ENCODE peak calls at places on chromosome 17, in seven cellular contexts. K is heart right ventricle, C is psoas muscle, I is EL, J is astrocyte of the hippocampus, R is endodermal cell, N is G401. A is an unnamed sample.

GRCh38 chr17:50107790-50108414 is 12.8 kb downstream of the PDK2 start:
- DNase-seq in K (no peak), C (no peak), I (peak; percentile 75), J (no peak), R (no peak), N (peak; percentile 1), A (no peak)

GRCh38 chr17:4365628-4366311 is 705 bp downstream of the UBE2G1 start:
- DNase-seq in K (peak; percentile 32), C (peak; percentile 74), I (no peak), J (peak; percentile 59), R (peak; percentile 89), N (no peak), A (peak; percentile 16)

GRCh38 chr17:16888413-16889087 is 83.4 kb downstream of the TNFRSF13B start:
- DNase-seq in K (no peak), C (no peak), I (peak; percentile 18), J (no peak), R (no peak), N (no peak), A (no peak)

GRCh38 chr17:60170835-60171752 is 21.3 kb downstream of the CA4 start:
- DNase-seq in K (no peak), C (no peak), I (no peak), J (no peak), R (peak; percentile 68), N (peak; percentile 73), A (no peak)

GRCh38 chr17:71163121-71163812 is 957.6 kb upstream of the SOX9 start:
- DNase-seq in K (no peak), C (no peak), I (no peak), J (peak; percentile 89), R (no peak), N (no peak), A (peak; percentile 72)

GRCh38 chr17:68289473-68289872 is 1.5 kb downstream of the SLC16A6 start:
- DNase-seq in K (no peak), C (no peak), I (no peak), J (no peak), R (no peak), N (peak; percentile 45), A (no peak)

GRCh38 chr17:76154292-76154691 is 13.2 kb upstream of the FOXJ1 start:
- DNase-seq in K (no peak), C (no peak), I (no peak), J (no peak), R (no peak), N (no peak), A (no peak)

GRCh38 chr17:66684716-66685115 is 150.2 kb upstream of the CACNG5 start:
- DNase-seq in K (no peak), C (no peak), I (no peak), J (no peak), R (peak; percentile 10), N (no peak), A (no peak)

GRCh38 chr17:7840441-7840840 is 6.4 kb downstream of the KDM6B start:
- DNase-seq in K (no peak), C (no peak), I (no peak), J (no peak), R (no peak), N (peak; percentile 5), A (no peak)

GRCh38 chr17:75681289-75681688 is 14.2 kb downstream of the SAP30BP start:
- DNase-seq in K (no peak), C (no peak), I (peak; percentile 77), J (peak; percentile 58), R (no peak), N (no peak), A (peak; percentile 60)

GRCh38 chr17:4583206-4583605 is 1.1 kb upstream of the SMTNL2 start:
- DNase-seq in K (no peak), C (peak; percentile 32), I (no peak), J (no peak), R (no peak), N (no peak), A (no peak)

GRCh38 chr17:62712011-62712615 is 84.6 kb downstream of the MRC2 start:
- DNase-seq in K (no peak), C (no peak), I (no peak), J (no peak), R (peak; percentile 43), N (no peak), A (no peak)

GRCh38 chr17:42842286-42842685 is 2.1 kb upstream of the AOC2 start:
- DNase-seq in K (no peak), C (no peak), I (no peak), J (no peak), R (no peak), N (no peak), A (no peak)

GRCh38 chr17:29158515-29159275 is 21.5 kb downstream of the MYO18A start:
- DNase-seq in K (no peak), C (peak; percentile 44), I (peak; percentile 90), J (peak; percentile 94), R (peak; percentile 53), N (peak; percentile 65), A (peak; percentile 78)

GRCh38 chr17:38567350-38567749 is 38.4 kb downstream of the SRCIN1 start:
- DNase-seq in K (no peak), C (no peak), I (no peak), J (no peak), R (no peak), N (no peak), A (no peak)

GRCh38 chr17:42698736-42699414 is 16.5 kb downstream of the CNTNAP1 start:
- DNase-seq in K (peak; percentile 70), C (peak; percentile 64), I (peak; percentile 89), J (peak; percentile 69), R (peak; percentile 49), N (no peak), A (peak; percentile 63)

GRCh38 chr17:40122944-40123810 is 1.4 kb downstream of the MSL1 start:
- DNase-seq in K (peak; percentile 65), C (peak; percentile 66), I (peak; percentile 55), J (peak; percentile 69), R (peak; percentile 92), N (peak; percentile 73), A (peak; percentile 46)

GRCh38 chr17:29166507-29166887 is 13.7 kb downstream of the MYO18A start:
- DNase-seq in K (no peak), C (no peak), I (no peak), J (no peak), R (no peak), N (no peak), A (no peak)

GRCh38 chr17:62749926-62750325 is 58.2 kb downstream of the MARCHF10 start:
- DNase-seq in K (no peak), C (no peak), I (no peak), J (no peak), R (no peak), N (no peak), A (no peak)

GRCh38 chr17:36627101-36627500 is 25.7 kb downstream of the MRM1 start:
- DNase-seq in K (no peak), C (no peak), I (no peak), J (no peak), R (peak; percentile 76), N (no peak), A (no peak)

GRCh38 chr17:74785096-74785980 is 9.2 kb upstream of the NAT9 start:
- DNase-seq in K (no peak), C (no peak), I (no peak), J (no peak), R (no peak), N (no peak), A (no peak)

GRCh38 chr17:51035436-51035835 is 85.2 kb downstream of the SPAG9 start:
- DNase-seq in K (no peak), C (no peak), I (peak; percentile 63), J (peak; percentile 95), R (no peak), N (no peak), A (peak; percentile 87)

GRCh38 chr17:32876414-32877163 is at the start of gene MYO1D:
- DNase-seq in K (peak; percentile 29), C (peak; percentile 59), I (peak; percentile 37), J (no peak), R (peak; percentile 92), N (peak; percentile 49), A (no peak)

GRCh38 chr17:66782866-66783265 is 52.1 kb upstream of the CACNG5 start:
- DNase-seq in K (no peak), C (no peak), I (no peak), J (no peak), R (peak; percentile 45), N (no peak), A (no peak)

GRCh38 chr17:50056961-50057330 is 1.0 kb downstream of the ITGA3 start:
- DNase-seq in K (no peak), C (no peak), I (peak; percentile 62), J (peak; percentile 73), R (peak; percentile 85), N (peak; percentile 35), A (peak; percentile 59)

GRCh38 chr17:27635275-27635823 is 4.4 kb downstream of the LGALS9 start:
- DNase-seq in K (no peak), C (no peak), I (no peak), J (no peak), R (no peak), N (no peak), A (no peak)

GRCh38 chr17:57733085-57733484 is 12.0 kb downstream of the CCDC182 start:
- DNase-seq in K (no peak), C (no peak), I (no peak), J (no peak), R (no peak), N (no peak), A (no peak)

GRCh38 chr17:31052187-31052889 is 42.4 kb upstream of the NF1 start:
- DNase-seq in K (peak; percentile 49), C (peak; percentile 75), I (peak; percentile 98), J (peak; percentile 95), R (peak; percentile 48), N (no peak), A (peak; percentile 98)

GRCh38 chr17:20262116-20262977 is 205.0 kb downstream of the LGALS9B start:
- DNase-seq in K (no peak), C (no peak), I (no peak), J (peak; percentile 50), R (peak; percentile 30), N (no peak), A (no peak)

GRCh38 chr17:60392845-60393702 is 1.1 kb upstream of the USP32 start:
- DNase-seq in K (peak; percentile 41), C (no peak), I (peak; percentile 50), J (peak; percentile 72), R (peak; percentile 60), N (peak; percentile 61), A (peak; percentile 69)

GRCh38 chr17:80456465-80457235 is 19.8 kb downstream of the NPTX1 start:
- DNase-seq in K (peak; percentile 68), C (peak; percentile 90), I (peak; percentile 47), J (no peak), R (no peak), N (no peak), A (no peak)

GRCh38 chr17:82242977-82243647 is 14.3 kb downstream of the SLC16A3 start:
- DNase-seq in K (peak; percentile 67), C (peak; percentile 96), I (peak; percentile 73), J (peak; percentile 89), R (no peak), N (peak; percentile 74), A (peak; percentile 83)

GRCh38 chr17:15910791-15911190 is 34.1 kb upstream of the ADORA2B start:
- DNase-seq in K (no peak), C (no peak), I (peak; percentile 28), J (no peak), R (no peak), N (no peak), A (no peak)

GRCh38 chr17:80889897-80890550 is 101.6 kb upstream of the CHMP6 start:
- DNase-seq in K (no peak), C (peak; percentile 47), I (no peak), J (no peak), R (no peak), N (no peak), A (no peak)

GRCh38 chr17:6755731-6756184 is at the start of gene XAF1:
- DNase-seq in K (peak; percentile 73), C (peak; percentile 52), I (peak; percentile 85), J (peak; percentile 13), R (no peak), N (no peak), A (peak; percentile 54)

GRCh38 chr17:63998050-63998720 is at the start of gene PRR29:
- DNase-seq in K (peak; percentile 72), C (peak; percentile 85), I (peak; percentile 66), J (peak; percentile 85), R (peak; percentile 97), N (peak; percentile 37), A (no peak)

GRCh38 chr17:46878055-46878454 is 26.7 kb downstream of the WNT9B start:
- DNase-seq in K (peak; percentile 27), C (peak; percentile 65), I (no peak), J (no peak), R (peak; percentile 46), N (no peak), A (no peak)

A was measured in astrocyte of the spinal cord.